ENCODE peak calls at places on chromosome 11, in six cellular contexts. V is midbrain; Q is neural crest cell; C is CD8-positive, alpha-beta T cell; U is HCT116; O is caudate nucleus. Y is an unnamed sample.

GRCh38 chr11:9906043-9906791 is 242.3 kb downstream of the SWAP70 start:
- DNase-seq in V (no peak), Q (no peak), C (no peak), U (peak), O (no peak), Y (no peak)

GRCh38 chr11:15038963-15039362 is 34.4 kb upstream of the CALCB start:
- DNase-seq in V (no peak), Q (no peak), C (no peak), U (peak), O (no peak), Y (no peak)

GRCh38 chr11:4050137-4050536 is 44.5 kb upstream of the RRM1 start:
- DNase-seq in V (no peak), Q (no peak), C (no peak), U (no peak), O (no peak), Y (no peak)

GRCh38 chr11:128342511-128343133 is 244.7 kb downstream of the ETS1 start:
- DNase-seq in V (no peak), Q (no peak), C (peak), U (no peak), O (no peak), Y (peak)

GRCh38 chr11:9461760-9462134 is 935 bp downstream of the ZNF143 start:
- DNase-seq in V (no peak), Q (no peak), C (no peak), U (no peak), O (no peak), Y (no peak)

GRCh38 chr11:12167098-12167999 is 57.0 kb downstream of the MICAL2 start:
- DNase-seq in V (no peak), Q (no peak), C (no peak), U (peak), O (no peak), Y (no peak)

GRCh38 chr11:44797051-44797450 is 70.3 kb downstream of the TSPAN18 start:
- DNase-seq in V (no peak), Q (no peak), C (no peak), U (no peak), O (no peak), Y (no peak)

GRCh38 chr11:16895306-16895705 is 118.9 kb downstream of the PLEKHA7 start:
- DNase-seq in V (no peak), Q (no peak), C (no peak), U (no peak), O (peak), Y (no peak)

GRCh38 chr11:91100432-91100831 is 877.6 kb upstream of the CHORDC1 start:
- DNase-seq in V (no peak), Q (no peak), C (no peak), U (no peak), O (no peak), Y (no peak)

GRCh38 chr11:76648061-76648460 is 22.5 kb downstream of the LRRC32 start:
- DNase-seq in V (no peak), Q (no peak), C (no peak), U (no peak), O (no peak), Y (no peak)